ENCODE peak calls at places on chromosomes 3 and 15, in six cellular contexts. E is testis, J is gastrocnemius medialis, G is psoas muscle, N is endothelial cell, R is B cell. W is an unnamed sample.

GRCh38 chr15:99953886-99954285 is 220.6 kb upstream of the LYSMD4 start:
- DNase-seq in E (no peak), N (no peak), R (no peak), G (no peak), J (no peak), W (no peak)

GRCh38 chr15:63942486-63943365 is 103.6 kb downstream of the DAPK2 start:
- DNase-seq in R (no peak), G (no peak), E (no peak), J (no peak), N (no peak), W (no peak)

GRCh38 chr3:137514853-137515252 is 249.3 kb upstream of the SOX14 start:
- DNase-seq in E (no peak), G (no peak), N (no peak), R (no peak), J (no peak), W (no peak)

GRCh38 chr15:78206326-78207109 is 27.8 kb downstream of the ACSBG1 start:
- DNase-seq in G (no peak), N (no peak), J (no peak), E (peak; percentile 14), R (no peak), W (peak; percentile 14)

GRCh38 chr15:62849316-62850129 is 193.0 kb upstream of the TPM1 start:
- DNase-seq in E (no peak), J (no peak), G (no peak), R (no peak), N (no peak), W (no peak)

GRCh38 chr3:1883489-1883888 is 215.2 kb upstream of the CNTN4 start:
- DNase-seq in R (no peak), J (no peak), E (no peak), G (no peak), N (no peak), W (no peak)

GRCh38 chr3:46442591-46443530 is 21.8 kb downstream of the LTF start:
- DNase-seq in N (peak; percentile 47), E (no peak), J (peak; percentile 28), G (no peak), R (no peak), W (peak; percentile 66)

GRCh38 chr15:48850648-48851047 is 27.3 kb upstream of the EID1 start:
- DNase-seq in E (no peak), G (no peak), N (no peak), J (no peak), R (no peak), W (no peak)

GRCh38 chr3:186476044-186476468 is 68.1 kb downstream of the CRYGS start:
- DNase-seq in E (no peak), G (no peak), N (no peak), R (no peak), J (no peak), W (no peak)

GRCh38 chr3:32401541-32402052 is 9.9 kb downstream of the CMTM7 start:
- DNase-seq in R (peak; percentile 68), J (peak; percentile 66), G (peak; percentile 88), E (peak; percentile 87), N (peak; percentile 87), W (peak; percentile 72)

GRCh38 chr15:94083467-94083991 is 147.8 kb upstream of the MCTP2 start:
- DNase-seq in J (no peak), E (no peak), N (no peak), R (no peak), G (no peak), W (no peak)
- TF ChIP-seq CTCF in J (no peak), E (no peak), N (no peak), R (no peak), G (no peak), W (no peak)

GRCh38 chr3:50695031-50695430 is 20.3 kb downstream of the DOCK3 start:
- DNase-seq in E (no peak), N (no peak), R (no peak), J (no peak), G (no peak), W (no peak)

GRCh38 chr3:50687127-50687751 is 12.5 kb downstream of the DOCK3 start:
- DNase-seq in G (no peak), J (peak; percentile 65), E (no peak), N (no peak), R (no peak), W (no peak)

GRCh38 chr3:50687916-50688315 is 13.2 kb downstream of the DOCK3 start:
- DNase-seq in G (no peak), J (no peak), E (no peak), N (no peak), R (no peak), W (no peak)

GRCh38 chr3:50689558-50689957 is 14.8 kb downstream of the DOCK3 start:
- DNase-seq in J (no peak), G (no peak), R (no peak), N (no peak), E (no peak), W (no peak)
- TF ChIP-seq CTCF in J (no peak), G (no peak), R (no peak), N (no peak), E (no peak), W (no peak)

GRCh38 chr15:101028772-101029438 is 109.7 kb downstream of the LRRK1 start:
- DNase-seq in R (no peak), J (no peak), N (no peak), G (no peak), E (peak; percentile 11), W (no peak)
- TF ChIP-seq CTCF in R (no peak), J (no peak), N (no peak), G (no peak), E (no peak), W (no peak)

GRCh38 chr3:155550386-155550785 is 194.5 kb downstream of the PLCH1 start:
- DNase-seq in E (no peak), G (no peak), J (no peak), N (no peak), R (no peak), W (no peak)

GRCh38 chr3:155549087-155549486 is 195.8 kb downstream of the PLCH1 start:
- DNase-seq in J (no peak), R (no peak), E (no peak), G (no peak), N (no peak), W (no peak)

GRCh38 chr3:155553800-155554199 is 191.1 kb downstream of the PLCH1 start:
- DNase-seq in R (no peak), G (no peak), N (no peak), J (no peak), E (no peak), W (peak; percentile 4)

DNA sequence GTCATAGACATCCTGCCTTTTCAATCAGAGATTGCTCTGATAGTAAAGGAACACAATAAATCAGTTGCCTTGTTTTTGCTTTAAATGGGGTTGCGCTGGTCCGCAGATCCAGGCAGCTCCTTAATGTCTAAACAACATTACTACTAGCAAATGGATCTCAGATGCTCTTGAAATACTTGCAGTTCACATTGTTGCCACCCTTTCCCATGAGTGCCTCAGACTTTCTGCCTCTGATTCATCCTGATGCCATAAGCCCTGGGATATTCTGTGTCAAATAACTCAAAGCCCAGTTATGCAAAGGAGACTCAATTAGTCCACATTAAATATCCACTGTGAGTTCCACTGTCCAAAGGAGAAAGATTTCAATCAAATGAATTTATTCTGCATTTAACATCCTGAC is 196.7 kb downstream of the PLCH1 start:
- DNase-seq in J (no peak), E (no peak), N (no peak), G (no peak), R (no peak), W (no peak)
- TF ChIP-seq CTCF in J (no peak), E (no peak), N (no peak), G (no peak), R (no peak), W (no peak)

DNA sequence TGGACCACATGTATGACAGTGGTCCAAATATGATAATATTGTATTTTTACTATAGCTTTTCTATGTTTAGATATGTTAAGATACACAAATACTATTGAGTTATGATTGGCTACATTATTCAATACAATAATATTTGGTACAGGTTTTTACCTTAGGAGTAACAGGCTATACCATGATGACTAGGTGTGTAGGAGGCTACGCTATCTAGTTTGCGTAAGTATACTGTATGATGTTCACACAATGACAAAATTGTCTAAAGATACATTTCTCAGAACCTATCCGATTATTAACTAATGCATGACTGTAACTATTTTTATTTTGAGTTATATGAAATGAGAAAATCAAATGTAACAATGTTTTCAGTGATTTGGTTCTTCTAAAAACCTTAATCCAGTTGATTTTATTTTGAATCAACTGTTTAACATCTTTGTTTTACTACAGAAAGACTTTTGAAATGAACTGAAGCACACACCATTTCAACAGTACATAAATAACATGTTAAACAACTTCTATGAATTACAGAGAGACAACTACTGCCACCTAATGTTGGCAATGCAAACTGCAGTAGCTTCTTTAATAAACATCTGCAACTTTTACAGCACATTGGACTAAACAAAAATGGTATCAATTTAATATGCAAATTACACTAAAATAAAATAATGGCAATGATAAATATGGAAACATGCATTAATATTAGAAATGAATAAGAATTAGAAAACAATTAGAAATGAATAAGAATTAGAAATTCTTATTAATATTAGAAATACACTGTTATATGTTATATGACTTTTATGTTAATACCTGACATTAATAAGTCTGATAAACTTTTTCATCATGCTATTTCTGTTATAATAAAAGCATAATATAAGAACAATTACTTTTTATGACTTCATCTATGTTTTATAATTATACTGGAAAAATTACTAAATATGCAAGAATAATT is 255.7 kb downstream of the MBNL1 start:
- DNase-seq in N (peak; percentile 35), R (no peak), G (no peak), E (peak; percentile 76), J (no peak), W (peak; percentile 30)
- TF ChIP-seq CTCF in N (peak; percentile 84), R (peak; percentile 98), G (peak; percentile 81), E (peak; percentile 49), J (peak; percentile 68), W (peak; percentile 57)

GRCh38 chr3:47799733-47800132 is 3.2 kb upstream of the DHX30 start:
- DNase-seq in G (no peak), N (peak; percentile 11), E (no peak), J (no peak), R (no peak), W (no peak)
- TF ChIP-seq CTCF in G (no peak), N (peak; percentile 44), E (no peak), J (no peak), R (peak; percentile 38), W (no peak)

GRCh38 chr3:172107403-172107802 is 68.0 kb downstream of the FNDC3B start:
- DNase-seq in G (no peak), N (no peak), E (no peak), J (no peak), R (peak; percentile 27), W (peak; percentile 79)
- TF ChIP-seq CTCF in G (no peak), N (no peak), E (no peak), J (no peak), R (no peak), W (no peak)